ENCODE peak calls at places on chromosome 19, in seven cellular contexts. F is DMS79; U is mesothelial cell of epicardium; L is activated CD4-positive, alpha-beta T cell treated with anti-CD3 and anti-CD28 coated beads for 1 hour; P is CD4-positive, CD25-positive, alpha-beta regulatory T cell; K is ELR; V is HTR-8/SVneo. S is an unnamed sample.

GRCh38 chr19:16022681-16023557 is 53.4 kb upstream of the TPM4 start:
- DNase-seq in K (no peak), P (no peak), L (no peak), V (no peak), F (no peak), U (no peak), S (no peak)

GRCh38 chr19:51688665-51689571 is 4.2 kb upstream of the SPACA6 start:
- DNase-seq in P (no peak), L (no peak), V (peak; percentile 67), K (peak; percentile 89), F (peak; percentile 62), U (peak; percentile 90), S (peak; percentile 54)

GRCh38 chr19:5113101-5113557 is 144.2 kb downstream of the KDM4B start:
- DNase-seq in P (no peak), U (no peak), F (no peak), L (no peak), K (peak; percentile 65), V (peak; percentile 27), S (no peak)

GRCh38 chr19:28869459-28869858 is 343.5 kb downstream of the UQCRFS1 start:
- DNase-seq in K (no peak), V (no peak), L (no peak), P (no peak), F (no peak), U (no peak), S (no peak)

GRCh38 chr19:55082023-55082851 is 6.6 kb downstream of the EPS8L1 start:
- DNase-seq in K (peak; percentile 43), V (no peak), L (peak; percentile 26), U (no peak), F (no peak), P (peak; percentile 40), S (peak; percentile 21)

GRCh38 chr19:51375504-51376221 is 3.2 kb upstream of the NKG7 start:
- DNase-seq in P (no peak), F (no peak), K (no peak), V (no peak), U (no peak), L (no peak), S (no peak)

GRCh38 chr19:35932291-35932936 is 3.8 kb upstream of the LRFN3 start:
- DNase-seq in P (no peak), L (no peak), V (no peak), U (no peak), F (no peak), K (no peak), S (no peak)

GRCh38 chr19:3285647-3286176 is 61.3 kb downstream of the CELF5 start:
- DNase-seq in P (peak; percentile 39), K (no peak), L (no peak), U (no peak), F (no peak), V (peak; percentile 32), S (no peak)

GRCh38 chr19:45809643-45810159 is 5.4 kb downstream of the RSPH6A start:
- DNase-seq in V (peak; percentile 37), U (no peak), P (no peak), K (peak; percentile 69), F (peak; percentile 77), L (no peak), S (no peak)

GRCh38 chr19:48760514-48761221 is 5.3 kb downstream of the FGF21 start:
- DNase-seq in V (no peak), K (peak; percentile 76), P (no peak), F (no peak), U (no peak), L (no peak), S (no peak)

GRCh38 chr19:2555422-2556220 is 79.7 kb downstream of the GADD45B start:
- DNase-seq in F (no peak), K (no peak), V (no peak), P (no peak), U (no peak), L (no peak), S (no peak)

GRCh38 chr19:46931197-46931596 is 70.4 kb downstream of the ARHGAP35 start:
- DNase-seq in V (no peak), P (no peak), K (no peak), U (no peak), F (no peak), L (no peak), S (no peak)

GRCh38 chr19:49155830-49156346 is 692 bp upstream of the HRC start:
- DNase-seq in P (no peak), V (no peak), L (no peak), U (no peak), K (no peak), F (no peak), S (no peak)

GRCh38 chr19:42024622-42025111 is 30.6 kb upstream of the ATP1A3 start:
- DNase-seq in V (peak; percentile 73), K (peak; percentile 28), L (no peak), U (no peak), P (no peak), F (no peak), S (no peak)

GRCh38 chr19:2332341-2333026 is 4.0 kb downstream of the SPPL2B start:
- DNase-seq in L (peak; percentile 28), V (no peak), F (peak; percentile 49), K (no peak), U (no peak), P (peak; percentile 43), S (no peak)

GRCh38 chr19:24140099-24140498 is 53.1 kb downstream of the ZNF254 start:
- DNase-seq in P (no peak), U (no peak), L (no peak), F (no peak), K (peak; percentile 78), V (no peak), S (no peak)

S was measured in NCI-H1048.